ENCODE peak calls at places on chromosomes 6 and 20, in nine cellular contexts. I is uterus, O is IMR-90, Z is Caco-2, T is transverse colon, F is brain microvascular endothelial cell, B is endodermal cell, G is heart left ventricle, E is cardiac muscle cell. N is an unnamed sample.

GRCh38 chr20:63096681-63097335 is 90.0 kb upstream of the BHLHE23 start:
- DNase-seq in I (no peak), O (no peak), Z (no peak), T (peak; percentile 1), F (no peak), B (peak; percentile 22), G (no peak), E (no peak), N (no peak)

GRCh38 chr6:14728396-14729024 is 517.4 kb upstream of the JARID2 start:
- DNase-seq in I (peak; percentile 71), O (peak; percentile 89), Z (no peak), T (peak; percentile 38), F (no peak), B (peak; percentile 37), G (peak; percentile 33), E (no peak), N (no peak)

GRCh38 chr20:38751360-38751976 is 3.2 kb downstream of the ACTR5 start:
- DNase-seq in I (no peak), O (peak; percentile 46), Z (peak; percentile 56), T (no peak), F (peak; percentile 38), B (no peak), G (no peak), E (no peak), N (no peak)

GRCh38 chr20:41510224-41510623 is 108.0 kb downstream of the CHD6 start:
- DNase-seq in I (no peak), O (no peak), Z (no peak), T (no peak), F (no peak), B (no peak), G (no peak), E (no peak), N (no peak)

GRCh38 chr20:49685809-49686208 is 27.9 kb downstream of the B4GALT5 start:
- DNase-seq in I (no peak), O (peak; percentile 72), Z (no peak), T (no peak), F (no peak), B (no peak), G (no peak), E (no peak), N (no peak)

GRCh38 chr20:21102252-21102609 is 3.9 kb downstream of the LINC00237 start:
- DNase-seq in I (no peak), O (no peak), Z (peak; percentile 70), T (no peak), F (no peak), B (peak; percentile 85), G (no peak), E (no peak), N (no peak)

GRCh38 chr6:89597988-89598387 is 40.6 kb downstream of the LYRM2 start:
- DNase-seq in I (no peak), O (no peak), Z (peak; percentile 78), T (no peak), F (peak; percentile 14), B (peak; percentile 60), G (no peak), E (no peak), N (no peak)

GRCh38 chr6:119079288-119079809 is 885 bp upstream of the FAM184A start:
- DNase-seq in I (no peak), O (peak; percentile 54), Z (no peak), T (no peak), F (peak; percentile 54), B (no peak), G (no peak), E (no peak), N (no peak)

GRCh38 chr6:53862517-53863457 is 68.0 kb downstream of the LRRC1 start:
- DNase-seq in I (no peak), O (peak; percentile 93), Z (no peak), T (no peak), F (peak; percentile 38), B (no peak), G (no peak), E (no peak), N (no peak)

GRCh38 chr6:158718431-158719126 is 68.7 kb downstream of the SYTL3 start:
- DNase-seq in I (no peak), O (no peak), Z (peak; percentile 36), T (peak; percentile 56), F (peak; percentile 26), B (peak; percentile 93), G (no peak), E (peak; percentile 78), N (no peak)

GRCh38 chr6:151317995-151318365 is 73.4 kb downstream of the ZBTB2 start:
- DNase-seq in I (no peak), O (no peak), Z (no peak), T (no peak), F (no peak), B (no peak), G (no peak), E (no peak), N (no peak)

GRCh38 chr6:151313060-151313459 is 73.3 kb downstream of the AKAP12 start:
- DNase-seq in I (no peak), O (no peak), Z (peak; percentile 27), T (no peak), F (no peak), B (peak; percentile 78), G (no peak), E (no peak), N (no peak)

GRCh38 chr6:151321438-151321837 is 69.9 kb downstream of the ZBTB2 start:
- DNase-seq in I (no peak), O (no peak), Z (no peak), T (no peak), F (no peak), B (no peak), G (no peak), E (no peak), N (no peak)

GRCh38 chr6:151320140-151320539 is 71.2 kb downstream of the ZBTB2 start:
- DNase-seq in I (no peak), O (no peak), Z (no peak), T (no peak), F (no peak), B (no peak), G (no peak), E (no peak), N (no peak)

GRCh38 chr6:151317206-151317994 is 74.0 kb downstream of the ZBTB2 start:
- DNase-seq in I (no peak), O (peak; percentile 90), Z (no peak), T (no peak), F (peak; percentile 69), B (no peak), G (no peak), E (peak; percentile 50), N (no peak)
- H3K36me3 ChIP-seq in I (no peaks in the 10 kb centered on the region), O (no peaks in the 10 kb centered on the region), Z (no peaks in the 10 kb centered on the region), T (no peaks in the 10 kb centered on the region), F (peaks cover 10% of the 10 kb centered on the region), B (no peaks in the 10 kb centered on the region), G (no peaks in the 10 kb centered on the region), E (no peaks in the 10 kb centered on the region), N (no peaks in the 10 kb centered on the region)

DNA sequence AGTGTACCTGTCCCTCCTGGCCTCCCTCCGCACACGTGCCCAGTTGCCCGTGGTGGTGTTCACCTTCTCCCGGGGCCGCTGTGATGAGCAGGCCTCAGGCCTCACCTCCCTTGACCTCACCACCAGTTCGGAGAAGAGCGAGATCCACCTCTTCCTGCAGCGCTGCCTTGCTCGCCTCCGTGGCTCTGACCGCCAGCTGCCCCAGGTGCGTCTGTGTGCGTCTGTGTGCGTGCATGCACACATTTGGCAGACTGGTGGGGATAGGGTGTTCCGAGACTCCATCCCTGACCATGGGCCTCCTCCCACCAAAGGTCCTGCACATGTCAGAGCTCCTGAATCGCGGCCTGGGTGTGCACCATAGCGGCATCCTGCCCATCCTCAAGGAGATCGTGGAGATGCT is 4.9 kb downstream of the SKIC2 start:
- DNase-seq in I (no peak), O (no peak), Z (no peak), T (no peak), F (no peak), B (no peak), G (no peak), E (no peak), N (no peak)
- H3K36me3 ChIP-seq in I (no peaks in the 10 kb centered on the region), O (peaks cover 69% of the 10 kb centered on the region), Z (peaks cover 9% of the 10 kb centered on the region), T (no peaks in the 10 kb centered on the region), F (peaks cover 69% of the 10 kb centered on the region), B (peaks cover 63% of the 10 kb centered on the region), G (peaks cover 83% of the 10 kb centered on the region), E (peaks cover 20% of the 10 kb centered on the region), N (peaks cover 88% of the 10 kb centered on the region)

GRCh38 chr6:159754959-159755914 is 6.6 kb upstream of the ACAT2 start:
- DNase-seq in I (no peak), O (no peak), Z (no peak), T (no peak), F (no peak), B (no peak), G (peak; percentile 40), E (no peak), N (no peak)

GRCh38 chr6:159754401-159754800 is 7.4 kb upstream of the ACAT2 start:
- DNase-seq in I (no peak), O (no peak), Z (no peak), T (no peak), F (no peak), B (no peak), G (no peak), E (no peak), N (no peak)

GRCh38 chr6:159759645-159760044 is 2.2 kb upstream of the ACAT2 start:
- DNase-seq in I (no peak), O (no peak), Z (no peak), T (no peak), F (no peak), B (no peak), G (no peak), E (no peak), N (no peak)

GRCh38 chr6:159758031-159759001 is 3.5 kb upstream of the ACAT2 start:
- DNase-seq in I (no peak), O (peak; percentile 81), Z (peak; percentile 30), T (no peak), F (peak; percentile 42), B (peak; percentile 58), G (no peak), E (no peak), N (no peak)

GRCh38 chr6:159756508-159756907 is 5.3 kb upstream of the ACAT2 start:
- DNase-seq in I (no peak), O (no peak), Z (no peak), T (no peak), F (no peak), B (no peak), G (no peak), E (no peak), N (no peak)
- H3K36me3 ChIP-seq in I (no peaks in the 10 kb centered on the region), O (peaks cover 35% of the 10 kb centered on the region), Z (no peaks in the 10 kb centered on the region), T (no peaks in the 10 kb centered on the region), F (peaks cover 25% of the 10 kb centered on the region), B (peaks cover 87% of the 10 kb centered on the region), G (peaks cover 50% of the 10 kb centered on the region), E (peaks cover 45% of the 10 kb centered on the region), N (peaks cover 6% of the 10 kb centered on the region)

DNA sequence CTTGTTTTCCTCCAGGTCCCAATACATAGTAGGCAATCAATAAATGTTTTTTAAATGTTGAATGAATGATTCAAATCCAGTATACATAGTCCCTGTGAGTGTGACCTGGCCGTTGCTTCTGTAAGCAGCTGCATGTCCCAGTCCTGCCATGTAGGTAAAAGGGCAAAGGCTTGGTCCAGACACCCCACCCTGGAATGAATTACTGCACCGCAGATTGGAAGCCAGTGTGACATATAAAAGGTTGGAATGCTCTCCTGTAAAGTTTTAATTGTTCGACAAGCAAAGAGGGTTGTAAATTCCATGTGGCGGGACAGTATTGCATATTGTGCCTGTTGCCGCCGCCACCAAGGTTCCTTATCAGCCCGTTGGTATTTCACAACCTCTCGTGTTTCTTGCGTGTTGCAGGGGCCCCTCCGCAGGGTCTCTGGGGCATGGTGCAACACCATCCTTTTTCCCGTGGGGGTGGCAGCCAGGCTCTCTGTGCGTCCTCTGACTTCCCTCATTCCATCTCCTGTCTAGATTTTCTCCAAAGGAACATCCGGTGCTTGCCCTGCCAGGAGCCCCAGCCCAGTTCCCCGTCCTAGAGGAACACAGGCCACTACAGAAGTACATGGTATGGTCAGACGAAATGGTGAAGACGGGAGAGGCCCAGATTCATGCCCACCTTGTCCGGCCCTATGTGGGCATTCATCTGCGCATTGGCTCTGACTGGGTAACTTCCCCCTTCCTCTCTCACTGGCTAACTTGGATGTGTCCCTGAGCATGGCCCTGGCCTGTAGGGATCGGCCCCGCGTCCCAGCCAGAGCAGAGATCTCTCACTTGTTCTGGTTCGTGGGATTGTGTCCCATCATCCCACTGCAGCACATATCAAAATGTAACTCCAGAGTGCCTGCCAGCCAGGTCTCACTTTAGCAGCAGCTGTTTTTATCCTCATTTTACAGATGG is 20.3 kb downstream of the POFUT1 start:
- DNase-seq in I (no peak), O (no peak), Z (peak; percentile 100), T (peak; percentile 88), F (no peak), B (no peak), G (peak; percentile 51), E (no peak), N (peak; percentile 12)
- H3K36me3 ChIP-seq in I (no peaks in the 10 kb centered on the region), O (peaks cover 43% of the 10 kb centered on the region), Z (peaks cover 23% of the 10 kb centered on the region), T (no peaks in the 10 kb centered on the region), F (peaks cover 44% of the 10 kb centered on the region), B (peaks cover 52% of the 10 kb centered on the region), G (peaks cover 46% of the 10 kb centered on the region), E (peaks cover 27% of the 10 kb centered on the region), N (peaks cover 22% of the 10 kb centered on the region)